ENCODE peak calls at places on chromosome 18, in ten cellular contexts. P is nephron progenitor cell; O is GM04503; D is CD8-positive, alpha-beta memory T cell; W is stimulated activated CD4-positive, alpha-beta T cell treated with anti-CD3 and anti-CD28 coated beads, Interleukin-2, amount 100 ng/mL, for 24 hours; S is tibial artery; H is non-pigmented ciliary epithelial cell; A is spleen; M is glutamatergic neuron; C is LoVo. Z is an unnamed sample.
A peak's percentile ranks its signal among the peaks of the same experiment; 100 is the strongest.

GRCh38 chr18:741931-742512 is 29.6 kb upstream of the ENOSF1 start:
- DNase-seq in S (no peak), H (peak; percentile 14), W (no peak), D (peak; percentile 40), A (no peak), C (peak; percentile 36), O (no peak), P (no peak), M (no peak), Z (no peak)

GRCh38 chr18:25647404-25647803 is 295.4 kb upstream of the ZNF521 start:
- DNase-seq in A (no peak), P (no peak), M (no peak), O (no peak), C (no peak), S (no peak), H (no peak), W (no peak), D (no peak), Z (no peak)

GRCh38 chr18:59616501-59616900 is 80.7 kb downstream of the CCBE1 start:
- DNase-seq in D (no peak), W (no peak), H (no peak), M (no peak), A (no peak), C (no peak), O (no peak), P (no peak), S (no peak), Z (no peak)

GRCh38 chr18:79883461-79884295 is 67.8 kb downstream of the SLC66A2 start:
- DNase-seq in S (no peak), H (no peak), C (no peak), A (peak; percentile 56), D (no peak), O (no peak), W (no peak), M (no peak), P (no peak), Z (no peak)

GRCh38 chr18:9827856-9828793 is 57.6 kb upstream of the TXNDC2 start:
- DNase-seq in W (no peak), S (peak; percentile 72), O (peak; percentile 91), P (no peak), D (no peak), A (peak; percentile 82), H (peak; percentile 98), M (no peak), C (peak; percentile 93), Z (no peak)

GRCh38 chr18:46820863-46821262 is 64.0 kb upstream of the ST8SIA5 start:
- DNase-seq in S (no peak), P (no peak), H (no peak), C (no peak), O (no peak), M (no peak), D (no peak), A (no peak), W (no peak), Z (no peak)

GRCh38 chr18:9066358-9066757 is 36.1 kb upstream of the NDUFV2 start:
- DNase-seq in W (no peak), D (no peak), H (no peak), O (no peak), S (no peak), M (no peak), C (no peak), P (no peak), A (no peak), Z (no peak)

GRCh38 chr18:48818329-48819254 is 132.2 kb downstream of the SMAD7 start:
- DNase-seq in A (peak; percentile 49), S (peak; percentile 12), W (no peak), H (no peak), P (no peak), C (no peak), M (peak; percentile 11), O (no peak), D (no peak), Z (no peak)

GRCh38 chr18:33839452-33840225 is 261.6 kb downstream of the ASXL3 start:
- DNase-seq in A (no peak), O (no peak), D (no peak), H (no peak), M (no peak), W (no peak), S (no peak), P (peak; percentile 34), C (peak; percentile 48), Z (no peak)

GRCh38 chr18:36247036-36247435 is 50.5 kb upstream of the FHOD3 start:
- DNase-seq in S (no peak), P (no peak), M (no peak), D (no peak), A (no peak), O (no peak), H (no peak), C (no peak), W (no peak), Z (no peak)

GRCh38 chr18:76953186-76953982 is 131.0 kb downstream of the ZNF236 start:
- DNase-seq in D (no peak), H (no peak), P (no peak), W (no peak), O (no peak), S (peak; percentile 69), M (no peak), C (no peak), A (no peak), Z (no peak)

GRCh38 chr18:79690586-79691482 is 11.2 kb downstream of the CTDP1 start:
- DNase-seq in H (no peak), P (no peak), A (no peak), W (no peak), M (peak; percentile 50), D (no peak), C (no peak), O (no peak), S (no peak), Z (no peak)